ENCODE peak calls at places on chromosomes 3 and 15, in seven cellular contexts. J is astrocyte, Z is A549, A is tibial artery, N is AG04450, S is HL-60, F is fibroblast of lung. C is an unnamed sample.

GRCh38 chr15:52234596-52235541 is 43.7 kb upstream of the GNB5 start:
- DNase-seq in J (no peak), Z (no peak), A (no peak), N (no peak), S (no peak), F (no peak), C (no peak)

GRCh38 chr3:142028174-142028833 is 121.0 kb downstream of the TFDP2 start:
- DNase-seq in J (peak), Z (peak), A (no peak), N (peak), S (peak), F (peak), C (peak)

GRCh38 chr3:184690236-184690883 is 21.5 kb downstream of the MAGEF1 start:
- DNase-seq in J (no peak), Z (no peak), A (peak), N (no peak), S (no peak), F (no peak), C (no peak)

GRCh38 chr3:7282988-7283387 is 422.1 kb downstream of the GRM7 start:
- DNase-seq in J (peak), Z (no peak), A (no peak), N (no peak), S (no peak), F (no peak), C (no peak)

GRCh38 chr15:86266896-86267484 is 187.3 kb downstream of the AGBL1 start:
- DNase-seq in J (peak), Z (no peak), A (no peak), N (no peak), S (no peak), F (no peak), C (no peak)

GRCh38 chr3:168117853-168118313 is 22.2 kb upstream of the GOLIM4 start:
- DNase-seq in J (peak), Z (peak), A (no peak), N (no peak), S (no peak), F (no peak), C (peak)

GRCh38 chr15:62153228-62153627 is 11.9 kb downstream of the C2CD4B start:
- DNase-seq in J (no peak), Z (no peak), A (no peak), N (no peak), S (no peak), F (no peak), C (no peak)

GRCh38 chr3:80079886-80080285 is 312.1 kb upstream of the ROBO1 start:
- DNase-seq in J (peak), Z (no peak), A (no peak), N (no peak), S (no peak), F (peak), C (no peak)

GRCh38 chr15:31019986-31020385 is 28.6 kb upstream of the MTMR10 start:
- DNase-seq in J (peak), Z (no peak), A (no peak), N (no peak), S (no peak), F (no peak), C (no peak)

GRCh38 chr3:187734841-187735240 is 10.4 kb downstream of the BCL6 start:
- DNase-seq in J (no peak), Z (no peak), A (no peak), N (no peak), S (no peak), F (peak), C (no peak)

DNA sequence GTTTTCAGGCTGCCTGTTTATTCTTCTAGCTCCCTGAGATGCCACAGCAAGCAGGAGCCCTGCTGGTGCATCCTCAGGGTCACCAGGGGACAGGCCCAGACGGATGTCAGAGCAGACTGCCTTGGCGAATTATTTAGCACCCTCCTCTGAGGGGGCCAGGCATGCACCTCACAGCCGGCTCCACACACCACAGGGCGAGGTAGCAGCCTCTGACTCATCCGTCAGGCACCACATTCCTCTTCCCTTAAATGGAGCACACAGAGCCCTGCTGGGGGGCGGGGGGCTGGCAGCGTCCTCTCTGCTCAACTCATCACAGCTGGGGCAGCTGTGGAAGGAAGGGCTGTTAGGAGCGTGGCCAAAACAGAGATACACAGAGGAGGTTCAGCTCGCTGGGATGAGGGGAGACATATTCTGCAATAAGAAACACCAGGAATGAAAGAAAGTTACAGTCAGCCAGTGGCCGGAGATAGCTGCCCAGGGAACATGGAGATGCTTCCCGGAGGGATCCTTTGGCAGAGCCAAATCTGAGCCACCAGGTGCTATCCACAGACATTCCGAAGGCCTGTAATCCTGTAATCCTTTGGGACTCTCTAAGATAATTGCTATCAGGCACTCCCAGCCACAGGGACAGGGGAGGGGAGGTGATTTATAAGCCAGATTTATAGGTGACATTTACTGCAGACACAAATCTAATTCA is 13.9 kb upstream of the PRICKLE2 start:
- DNase-seq in J (peak), Z (peak), A (peak), N (peak), S (no peak), F (peak), C (peak)
- TF ChIP-seq CTCF in J (no peak), Z (no peak), A (no peak), N (no peak), S (no peak), F (no peak), C (no peak)

GRCh38 chr15:79953951-79954444 is 17.0 kb downstream of the BCL2A1 start:
- DNase-seq in J (no peak), Z (no peak), A (no peak), N (peak), S (no peak), F (peak), C (peak)
- H3K4me3 ChIP-seq in J (no peak), Z (no peak), A (no peak), N (no peak), S (no peak), F (no peak), C (no peak)

GRCh38 chr3:131716007-131716406 is 213.2 kb upstream of the MRPL3 start:
- DNase-seq in J (no peak), Z (no peak), A (no peak), N (no peak), S (no peak), F (no peak), C (no peak)
- TF ChIP-seq CTCF in J (no peak), Z (no peak), A (no peak), N (no peak), S (no peak), F (no peak), C (no peak)

DNA sequence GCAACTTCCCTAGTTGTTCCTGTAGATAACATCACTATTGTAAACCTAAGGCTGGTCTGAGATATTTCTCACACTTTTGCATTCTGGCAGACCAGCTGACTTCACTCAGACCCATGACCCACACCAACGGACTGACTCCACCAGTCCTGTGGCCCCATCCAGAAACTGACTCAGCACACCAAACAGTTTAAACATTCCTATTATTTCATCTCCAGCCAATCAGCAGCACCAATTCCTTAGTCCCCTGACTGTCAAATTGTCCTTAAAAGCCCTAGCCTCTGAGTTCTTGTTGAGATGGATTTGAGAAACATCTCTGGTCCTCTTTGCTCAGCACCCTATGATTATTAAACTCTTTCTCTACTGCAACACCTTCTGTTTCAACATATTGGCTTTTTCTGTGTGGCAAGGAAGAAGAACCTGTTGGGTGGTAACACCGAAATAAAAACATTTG is 12.2 kb upstream of the IDH2 start:
- DNase-seq in J (peak), Z (peak), A (no peak), N (no peak), S (no peak), F (peak), C (peak)
- H3K4me3 ChIP-seq in J (no peak), Z (no peak), A (no peak), N (no peak), S (no peak), F (no peak), C (no peak)

GRCh38 chr15:77582763-77583162 is 49.9 kb downstream of the LINGO1 start:
- DNase-seq in J (no peak), Z (no peak), A (no peak), N (no peak), S (no peak), F (no peak), C (no peak)

GRCh38 chr15:77584691-77585090 is 48.0 kb downstream of the LINGO1 start:
- DNase-seq in J (no peak), Z (no peak), A (no peak), N (no peak), S (no peak), F (no peak), C (no peak)

GRCh38 chr15:77581896-77582569 is 50.7 kb downstream of the LINGO1 start:
- DNase-seq in J (no peak), Z (no peak), A (no peak), N (no peak), S (no peak), F (no peak), C (no peak)

GRCh38 chr15:77580991-77581682 is 51.6 kb downstream of the LINGO1 start:
- DNase-seq in J (no peak), Z (no peak), A (peak), N (no peak), S (no peak), F (no peak), C (no peak)

GRCh38 chr15:77584201-77584600 is 48.5 kb downstream of the LINGO1 start:
- DNase-seq in J (no peak), Z (no peak), A (no peak), N (no peak), S (no peak), F (no peak), C (no peak)
- TF ChIP-seq CTCF in J (no peak), Z (no peak), A (no peak), N (peak), S (no peak), F (peak), C (peak)

DNA sequence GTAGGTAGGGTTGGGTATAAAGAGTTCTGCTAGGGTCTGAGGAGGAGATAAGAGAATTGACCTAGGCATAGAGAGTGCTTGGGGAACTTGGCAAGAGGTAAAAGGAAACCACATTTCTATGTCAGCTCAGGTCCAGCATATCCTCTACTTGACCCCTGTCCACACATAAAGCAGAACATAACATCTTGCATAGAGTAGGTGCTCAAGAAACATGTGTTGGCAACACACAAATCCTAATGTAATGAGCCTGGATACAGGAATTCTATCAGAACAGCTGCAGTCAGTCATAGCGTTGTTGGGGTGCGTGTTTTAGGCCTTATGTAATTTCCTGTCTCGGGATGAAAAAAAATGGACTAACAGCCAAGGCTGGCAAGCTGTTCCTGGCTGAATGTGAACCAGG is 35.0 kb upstream of the PLCL2 start:
- DNase-seq in J (peak), Z (no peak), A (no peak), N (peak), S (peak), F (peak), C (peak)
- H3K4me3 ChIP-seq in J (no peak), Z (no peak), A (no peak), N (no peak), S (no peak), F (no peak), C (no peak)

GRCh38 chr3:45688194-45688881 is 858 bp upstream of the SACM1L start:
- DNase-seq in J (no peak), Z (peak), A (no peak), N (no peak), S (peak), F (peak), C (no peak)
- TF ChIP-seq CTCF in J (no peak), Z (no peak), A (no peak), N (no peak), S (no peak), F (no peak), C (no peak)

GRCh38 chr3:45026957-45027356 is 854 bp downstream of the CLEC3B start:
- DNase-seq in J (no peak), Z (no peak), A (peak), N (no peak), S (no peak), F (peak), C (peak)
- H3K4me3 ChIP-seq in J (no peak), Z (no peak), A (peak), N (no peak), S (no peak), F (peak), C (no peak)